ENCODE peak calls at places on chromosomes 1 and 21, in six cellular contexts. One of them, this sample, is unnamed.

GRCh38 chr1:91673603-91674002 is 173.0 kb downstream of the CDC7 start:
- DNase-seq in ovary: no peak
- DNase-seq in GDM1: no peak
- DNase-seq in Daoy: no peak
- DNase-seq in GM23338: no peak
- DNase-seq in hypothalamus: no peak
- DNase-seq in this sample: no peak

GRCh38 chr1:209877109-209877764 is 49.5 kb downstream of the UTP25 start:
- DNase-seq in GDM1: no peak
- DNase-seq in GM23338: no peak
- DNase-seq in Daoy: no peak
- DNase-seq in hypothalamus: no peak
- DNase-seq in ovary: no peak
- DNase-seq in this sample: no peak

GRCh38 chr1:186819140-186819539 is 9.6 kb upstream of the PLA2G4A start:
- DNase-seq in ovary: no peak
- DNase-seq in Daoy: peak; percentile 59
- DNase-seq in GDM1: no peak
- DNase-seq in GM23338: no peak
- DNase-seq in hypothalamus: no peak
- DNase-seq in this sample: no peak

GRCh38 chr1:117612517-117613248 is 6.8 kb downstream of the TENT5C start:
- DNase-seq in GDM1: peak; percentile 45
- DNase-seq in GM23338: no peak
- DNase-seq in ovary: no peak
- DNase-seq in Daoy: peak; percentile 70
- DNase-seq in hypothalamus: no peak
- DNase-seq in this sample: no peak

GRCh38 chr1:51957618-51958017 is 32.9 kb downstream of the RAB3B start:
- DNase-seq in Daoy: peak; percentile 14
- DNase-seq in ovary: no peak
- DNase-seq in GM23338: peak; percentile 58
- DNase-seq in GDM1: no peak
- DNase-seq in hypothalamus: no peak
- DNase-seq in this sample: peak; percentile 74

GRCh38 chr1:64598100-64598571 is 128.2 kb downstream of the CACHD1 start:
- DNase-seq in Daoy: peak; percentile 25
- DNase-seq in GDM1: no peak
- DNase-seq in hypothalamus: no peak
- DNase-seq in ovary: no peak
- DNase-seq in GM23338: no peak
- DNase-seq in this sample: no peak

GRCh38 chr1:42932442-42932941 is 26.2 kb downstream of the SLC2A1 start:
- DNase-seq in hypothalamus: no peak
- DNase-seq in ovary: no peak
- DNase-seq in GM23338: no peak
- DNase-seq in GDM1: no peak
- DNase-seq in Daoy: no peak
- DNase-seq in this sample: no peak

GRCh38 chr1:63322248-63322943 is at the start of gene FOXD3:
- DNase-seq in Daoy: peak; percentile 84
- DNase-seq in ovary: peak; percentile 70
- DNase-seq in hypothalamus: no peak
- DNase-seq in GM23338: peak; percentile 95
- DNase-seq in GDM1: no peak
- DNase-seq in this sample: no peak

GRCh38 chr1:39205102-39205780 is 746 bp downstream of the MACF1 start:
- DNase-seq in Daoy: peak; percentile 75
- DNase-seq in ovary: no peak
- DNase-seq in hypothalamus: peak; percentile 20
- DNase-seq in GM23338: no peak
- DNase-seq in GDM1: peak; percentile 80
- DNase-seq in this sample: no peak

GRCh38 chr1:88892146-88892877 is 945 bp upstream of the GTF2B start:
- DNase-seq in ovary: no peak
- DNase-seq in Daoy: peak; percentile 35
- DNase-seq in GDM1: peak; percentile 12
- DNase-seq in hypothalamus: no peak
- DNase-seq in GM23338: peak; percentile 66
- DNase-seq in this sample: no peak

GRCh38 chr1:2025491-2025981 is 6.4 kb downstream of the GABRD start:
- DNase-seq in ovary: peak; percentile 83
- DNase-seq in GDM1: peak; percentile 20
- DNase-seq in Daoy: no peak
- DNase-seq in hypothalamus: no peak
- DNase-seq in GM23338: no peak
- DNase-seq in this sample: no peak

GRCh38 chr1:19877821-19878636 is 4.2 kb upstream of the OTUD3 start:
- DNase-seq in hypothalamus: no peak
- DNase-seq in GM23338: peak; percentile 25
- DNase-seq in ovary: no peak
- DNase-seq in Daoy: peak; percentile 17
- DNase-seq in GDM1: no peak
- DNase-seq in this sample: no peak

GRCh38 chr1:218342091-218342490 is 3.0 kb upstream of the TGFB2 start:
- DNase-seq in GM23338: no peak
- DNase-seq in Daoy: no peak
- DNase-seq in GDM1: no peak
- DNase-seq in hypothalamus: no peak
- DNase-seq in ovary: no peak
- DNase-seq in this sample: no peak

GRCh38 chr1:24052119-24052695 is 59.7 kb downstream of the MYOM3 start:
- DNase-seq in GDM1: no peak
- DNase-seq in hypothalamus: no peak
- DNase-seq in GM23338: no peak
- DNase-seq in Daoy: no peak
- DNase-seq in ovary: peak; percentile 11
- DNase-seq in this sample: no peak

GRCh38 chr1:31639543-31639942 is 5.1 kb downstream of the PEF1 start:
- DNase-seq in ovary: no peak
- DNase-seq in Daoy: no peak
- DNase-seq in GDM1: no peak
- DNase-seq in GM23338: no peak
- DNase-seq in hypothalamus: no peak
- DNase-seq in this sample: no peak

GRCh38 chr1:225113265-225113664 is 183.8 kb downstream of the DNAH14 start:
- DNase-seq in hypothalamus: no peak
- DNase-seq in ovary: no peak
- DNase-seq in GM23338: no peak
- DNase-seq in GDM1: no peak
- DNase-seq in Daoy: no peak
- DNase-seq in this sample: no peak

GRCh38 chr1:202571719-202572339 is 138.4 kb downstream of the SYT2 start:
- DNase-seq in GDM1: no peak
- DNase-seq in hypothalamus: no peak
- DNase-seq in Daoy: no peak
- DNase-seq in ovary: no peak
- DNase-seq in GM23338: peak; percentile 78
- DNase-seq in this sample: no peak

GRCh38 chr1:209674957-209675566 is at the start of gene G0S2:
- DNase-seq in hypothalamus: peak; percentile 31
- DNase-seq in Daoy: peak; percentile 56
- DNase-seq in ovary: peak; percentile 91
- DNase-seq in GDM1: no peak
- DNase-seq in GM23338: peak; percentile 77
- DNase-seq in this sample: no peak

GRCh38 chr1:14347776-14348175 is 250.7 kb upstream of the KAZN start:
- DNase-seq in GDM1: no peak
- DNase-seq in Daoy: no peak
- DNase-seq in GM23338: no peak
- DNase-seq in ovary: no peak
- DNase-seq in hypothalamus: no peak
- DNase-seq in this sample: no peak

GRCh38 chr1:36560177-36560576 is 77.5 kb upstream of the CSF3R start:
- DNase-seq in Daoy: no peak
- DNase-seq in GDM1: no peak
- DNase-seq in GM23338: no peak
- DNase-seq in hypothalamus: no peak
- DNase-seq in ovary: no peak
- DNase-seq in this sample: no peak

GRCh38 chr1:114177282-114177681 is 23.6 kb upstream of the SYT6 start:
- DNase-seq in GM23338: no peak
- DNase-seq in Daoy: no peak
- DNase-seq in GDM1: no peak
- DNase-seq in hypothalamus: no peak
- DNase-seq in ovary: peak; percentile 56
- DNase-seq in this sample: no peak

GRCh38 chr1:47765236-47765635 is 231.9 kb downstream of the TRABD2B start:
- DNase-seq in GDM1: no peak
- DNase-seq in GM23338: no peak
- DNase-seq in hypothalamus: no peak
- DNase-seq in ovary: peak; percentile 13
- DNase-seq in Daoy: no peak
- DNase-seq in this sample: no peak

GRCh38 chr1:29448456-29449317 is 212.4 kb downstream of the PTPRU start:
- DNase-seq in GM23338: no peak
- DNase-seq in Daoy: no peak
- DNase-seq in GDM1: no peak
- DNase-seq in hypothalamus: no peak
- DNase-seq in ovary: no peak
- DNase-seq in this sample: no peak

GRCh38 chr1:178580096-178580495 is 67.2 kb downstream of the TEX35 start:
- DNase-seq in hypothalamus: no peak
- DNase-seq in GM23338: no peak
- DNase-seq in Daoy: no peak
- DNase-seq in ovary: no peak
- DNase-seq in GDM1: no peak
- DNase-seq in this sample: no peak

GRCh38 chr1:214833357-214833756 is 230.4 kb downstream of the CENPF start:
- DNase-seq in GM23338: no peak
- DNase-seq in ovary: no peak
- DNase-seq in hypothalamus: no peak
- DNase-seq in GDM1: no peak
- DNase-seq in Daoy: no peak
- DNase-seq in this sample: no peak

GRCh38 chr1:38872401-38873026 is 634 bp downstream of the MYCBP start:
- DNase-seq in Daoy: peak; percentile 39
- DNase-seq in GDM1: no peak
- DNase-seq in hypothalamus: no peak
- DNase-seq in GM23338: peak; percentile 33
- DNase-seq in ovary: no peak
- DNase-seq in this sample: no peak

GRCh38 chr1:20440785-20441200 is 45.2 kb downstream of the CAMK2N1 start:
- DNase-seq in GM23338: peak; percentile 88
- DNase-seq in GDM1: no peak
- DNase-seq in Daoy: peak; percentile 73
- DNase-seq in ovary: peak; percentile 36
- DNase-seq in hypothalamus: peak; percentile 57
- DNase-seq in this sample: no peak

GRCh38 chr1:173190101-173190895 is 16.8 kb downstream of the TNFSF4 start:
- DNase-seq in hypothalamus: peak; percentile 72
- DNase-seq in ovary: peak; percentile 56
- DNase-seq in Daoy: peak; percentile 81
- DNase-seq in GDM1: no peak
- DNase-seq in GM23338: no peak
- DNase-seq in this sample: peak; percentile 38

GRCh38 chr1:230381049-230381467 is 45.1 kb downstream of the PGBD5 start:
- DNase-seq in GDM1: no peak
- DNase-seq in Daoy: no peak
- DNase-seq in ovary: no peak
- DNase-seq in GM23338: no peak
- DNase-seq in hypothalamus: no peak
- DNase-seq in this sample: no peak

GRCh38 chr1:231040019-231040799 is at the start of gene FAM89A:
- DNase-seq in ovary: peak; percentile 82
- DNase-seq in Daoy: peak; percentile 65
- DNase-seq in GDM1: no peak
- DNase-seq in hypothalamus: peak; percentile 44
- DNase-seq in GM23338: peak; percentile 50
- DNase-seq in this sample: no peak

GRCh38 chr1:3668585-3669300 is 16.4 kb downstream of the TP73 start:
- DNase-seq in GDM1: no peak
- DNase-seq in hypothalamus: peak; percentile 19
- DNase-seq in ovary: no peak
- DNase-seq in Daoy: peak; percentile 63
- DNase-seq in GM23338: peak; percentile 71
- DNase-seq in this sample: peak; percentile 73

GRCh38 chr1:10280442-10281350 is 70.3 kb downstream of the KIF1B start:
- DNase-seq in hypothalamus: no peak
- DNase-seq in Daoy: no peak
- DNase-seq in GDM1: no peak
- DNase-seq in GM23338: no peak
- DNase-seq in ovary: no peak
- DNase-seq in this sample: no peak

GRCh38 chr1:203126866-203127671 is 457 bp upstream of the ADORA1 start:
- DNase-seq in GDM1: no peak
- DNase-seq in ovary: peak; percentile 23
- DNase-seq in GM23338: no peak
- DNase-seq in hypothalamus: no peak
- DNase-seq in Daoy: no peak
- DNase-seq in this sample: no peak

GRCh38 chr21:42067531-42068255 is 3.4 kb upstream of the UMODL1 start:
- DNase-seq in GDM1: no peak
- DNase-seq in ovary: no peak
- DNase-seq in GM23338: no peak
- DNase-seq in hypothalamus: no peak
- DNase-seq in Daoy: no peak
- DNase-seq in this sample: no peak

GRCh38 chr1:112715264-112716053 is at the start of gene PPM1J:
- DNase-seq in GM23338: peak; percentile 98
- DNase-seq in hypothalamus: peak; percentile 79
- DNase-seq in GDM1: peak; percentile 94
- DNase-seq in Daoy: peak; percentile 99
- DNase-seq in ovary: peak; percentile 98
- DNase-seq in this sample: peak; percentile 30

GRCh38 chr21:41972511-41973205 is 18.8 kb upstream of the C2CD2 start:
- DNase-seq in Daoy: no peak
- DNase-seq in ovary: no peak
- DNase-seq in hypothalamus: no peak
- DNase-seq in GDM1: no peak
- DNase-seq in GM23338: no peak
- DNase-seq in this sample: no peak

GRCh38 chr1:201530741-201531521 is 8.0 kb upstream of the NAV1 start:
- DNase-seq in ovary: peak; percentile 88
- DNase-seq in GDM1: peak; percentile 66
- DNase-seq in hypothalamus: peak; percentile 73
- DNase-seq in Daoy: peak; percentile 89
- DNase-seq in GM23338: peak; percentile 90
- DNase-seq in this sample: no peak

GRCh38 chr1:162138599-162139397 is 69.3 kb downstream of the NOS1AP start:
- DNase-seq in GM23338: no peak
- DNase-seq in Daoy: no peak
- DNase-seq in hypothalamus: no peak
- DNase-seq in GDM1: no peak
- DNase-seq in ovary: no peak
- DNase-seq in this sample: no peak

GRCh38 chr21:37342046-37342632 is 24.4 kb upstream of the DYRK1A start:
- DNase-seq in GDM1: peak; percentile 4
- DNase-seq in ovary: no peak
- DNase-seq in Daoy: peak; percentile 11
- DNase-seq in hypothalamus: no peak
- DNase-seq in GM23338: no peak
- DNase-seq in this sample: no peak

This sample was measured in NCI-H1417 treated with DMSO at 0.1 percent for 48 hours.